ENCODE peak calls at places on chromosomes 2 and 18, in four cellular contexts. N, L, Q and X are unnamed samples.

GRCh38 chr2:177165103-177165583 is 47.5 kb upstream of the HNRNPA3 start:
- DNase-seq in N (peak; percentile 59), L (no peak), Q (peak; percentile 51), X (no peak)

GRCh38 chr18:58349650-58350049 is 279.2 kb downstream of the ALPK2 start:
- DNase-seq in N (no peak), L (no peak), Q (no peak), X (no peak)

GRCh38 chr2:237075749-237076599 is 9.7 kb upstream of the COPS8 start:
- DNase-seq in N (no peak), L (peak; percentile 64), Q (no peak), X (no peak)

GRCh38 chr18:48860276-48861180 is 90.2 kb downstream of the SMAD7 start:
- DNase-seq in N (no peak), L (peak; percentile 24), Q (no peak), X (no peak)

GRCh38 chr2:11399113-11399762 is 54.8 kb upstream of the ROCK2 start:
- DNase-seq in N (no peak), L (no peak), Q (no peak), X (peak; percentile 62)

GRCh38 chr2:26693287-26693849 is 846 bp downstream of the KCNK3 start:
- DNase-seq in N (no peak), L (no peak), Q (no peak), X (no peak)

GRCh38 chr2:121049141-121049540 is 235.9 kb downstream of the TFCP2L1 start:
- DNase-seq in N (no peak), L (no peak), Q (no peak), X (no peak)

GRCh38 chr2:62760555-62760954 is 55.0 kb downstream of the EHBP1 start:
- DNase-seq in N (no peak), L (no peak), Q (no peak), X (no peak)

GRCh38 chr2:112724611-112725525 is 4.0 kb downstream of the NT5DC4 start:
- DNase-seq in N (no peak), L (no peak), Q (no peak), X (no peak)

DNA sequence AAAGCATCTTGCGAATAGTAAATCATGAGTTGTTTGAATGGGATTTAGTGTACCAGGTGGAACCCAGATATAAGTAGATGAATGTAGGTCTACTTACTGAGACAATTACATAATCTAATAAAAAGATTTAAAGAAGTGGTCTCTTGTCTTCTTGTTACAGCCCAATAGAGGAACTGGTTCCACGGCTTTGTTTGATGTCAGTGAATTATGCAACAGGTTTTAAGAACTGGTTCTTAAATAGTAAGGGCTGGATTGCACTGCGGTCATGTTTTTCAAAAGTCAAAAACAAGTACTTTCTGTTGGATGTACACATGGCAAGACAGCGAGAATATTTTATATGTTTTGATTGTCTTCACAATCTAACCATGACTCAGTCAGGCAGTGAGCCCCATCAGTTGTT is 15.4 kb upstream of the SLC9A2 start:
- DNase-seq in N (no peak), L (no peak), Q (no peak), X (no peak)
- H3K27ac ChIP-seq in N (no peak overlapping the region), L (no peak overlapping the region), Q (no peak overlapping the region), X (no peak overlapping the region)

GRCh38 chr2:124025349-124025720 is 248 bp downstream of the CNTNAP5 start:
- DNase-seq in N (no peak), L (no peak), Q (no peak), X (no peak)
- H3K4me3 ChIP-seq in N (no peak overlapping the region), L (no peak overlapping the region), Q (no peak overlapping the region), X (no peak overlapping the region)

DNA sequence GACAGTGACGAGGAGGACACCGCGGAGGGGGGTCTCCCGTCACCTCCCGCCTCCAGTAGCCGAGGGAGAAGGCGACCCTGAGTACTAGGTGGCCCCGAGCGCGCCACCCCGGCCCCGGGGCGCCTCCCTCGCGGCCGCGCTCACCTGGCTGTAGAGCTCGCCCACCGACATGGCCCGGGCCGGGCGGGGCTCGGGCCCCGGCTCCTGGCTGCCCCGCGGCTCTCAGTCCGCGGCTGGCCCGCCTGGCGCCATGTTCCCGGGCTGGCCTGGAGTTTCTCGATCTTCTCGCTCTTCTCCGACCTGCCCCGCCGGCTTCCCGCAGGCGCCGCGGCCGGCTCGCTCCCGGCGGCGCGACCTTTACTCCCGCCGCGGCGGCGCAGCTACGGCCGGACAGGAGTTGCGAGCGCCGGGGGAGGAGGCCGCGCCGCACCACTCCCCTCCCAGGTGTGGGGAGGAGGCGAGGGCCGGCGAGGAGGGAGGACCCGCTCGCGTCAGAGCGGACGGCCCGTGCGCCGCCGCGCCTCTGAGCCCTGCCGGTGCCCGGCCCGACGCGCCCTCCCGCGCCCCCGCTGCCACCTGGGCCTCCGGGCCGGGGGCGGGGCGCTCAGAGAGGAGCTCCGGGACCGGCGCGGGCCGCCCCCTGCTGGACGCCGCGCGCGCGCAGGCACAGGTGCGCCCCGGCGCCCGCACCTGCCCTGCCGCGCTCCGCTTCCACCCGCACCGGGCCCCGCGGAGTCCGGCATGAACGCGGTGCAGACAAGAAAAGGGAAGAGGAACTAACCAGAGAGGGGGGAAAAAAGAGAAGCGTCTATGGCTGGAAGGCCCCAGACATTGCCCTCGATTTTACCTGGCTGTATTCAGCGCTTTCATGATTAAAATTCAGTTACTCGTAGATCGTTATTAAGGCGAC is at the start of gene MYO5B:
- DNase-seq in N (peak; percentile 85), L (peak; percentile 90), Q (no peak), X (peak; percentile 93)
- TF ChIP-seq CTCF in N (peak; percentile 29), L (peak; percentile 16), Q (peak; percentile 37), X (no peak)

GRCh38 chr2:55111230-55111569 is 60.9 kb upstream of the RTN4 start:
- DNase-seq in N (no peak), L (no peak), Q (no peak), X (no peak)

GRCh38 chr2:55108456-55108855 is 58.2 kb upstream of the RTN4 start:
- DNase-seq in N (no peak), L (no peak), Q (no peak), X (no peak)

GRCh38 chr2:55107428-55107827 is 57.2 kb upstream of the RTN4 start:
- DNase-seq in N (no peak), L (no peak), Q (no peak), X (no peak)

GRCh38 chr2:55111570-55112228 is 61.4 kb upstream of the RTN4 start:
- DNase-seq in N (no peak), L (peak; percentile 80), Q (peak; percentile 90), X (no peak)

GRCh38 chr2:55109219-55109891 is 59.1 kb upstream of the RTN4 start:
- DNase-seq in N (no peak), L (no peak), Q (no peak), X (no peak)
- H3K27ac ChIP-seq in N (peak overlapping the region; percentile 66), L (peak overlapping the region; percentile 15), Q (peak overlapping the region; percentile 89), X (no peak overlapping the region)